ENCODE peak calls at places on chromosomes 3 and 15, in four cellular contexts. One of them, this sample, is unnamed. For H3K4me1, the result is how much of the 10 kb centered on the place peaks cover.

GRCh38 chr3:71713041-71713440 is 12.2 kb downstream of the EIF4E3 start:
- ATAC-seq in upper lobe of left lung: no peak
- ATAC-seq in left lung: peak
- ATAC-seq in heart right ventricle: no peak
- ATAC-seq in this sample: no peak

GRCh38 chr3:66370179-66370578 is 130.6 kb downstream of the LRIG1 start:
- ATAC-seq in left lung: no peak
- ATAC-seq in upper lobe of left lung: no peak
- ATAC-seq in heart right ventricle: peak
- ATAC-seq in this sample: no peak

GRCh38 chr15:58666957-58667356 is 82.5 kb downstream of the ADAM10 start:
- ATAC-seq in upper lobe of left lung: no peak
- ATAC-seq in heart right ventricle: no peak
- ATAC-seq in left lung: no peak
- ATAC-seq in this sample: no peak

GRCh38 chr3:50573566-50574279 is 4.4 kb downstream of the HEMK1 start:
- ATAC-seq in heart right ventricle: no peak
- ATAC-seq in upper lobe of left lung: no peak
- ATAC-seq in left lung: peak
- ATAC-seq in this sample: no peak

GRCh38 chr3:16243706-16244490 is 20.8 kb downstream of the DPH3 start:
- ATAC-seq in heart right ventricle: peak
- ATAC-seq in upper lobe of left lung: no peak
- ATAC-seq in left lung: no peak
- ATAC-seq in this sample: no peak

GRCh38 chr3:179348325-179349013 is 960 bp downstream of the MFN1 start:
- ATAC-seq in upper lobe of left lung: peak
- ATAC-seq in left lung: peak
- ATAC-seq in heart right ventricle: no peak
- ATAC-seq in this sample: no peak

GRCh38 chr3:97009427-97010019 is 195.1 kb downstream of the EPHA6 start:
- ATAC-seq in left lung: no peak
- ATAC-seq in heart right ventricle: no peak
- ATAC-seq in upper lobe of left lung: no peak
- ATAC-seq in this sample: no peak

GRCh38 chr3:128463354-128463753 is 3.3 kb downstream of the DNAJB8 start:
- ATAC-seq in left lung: no peak
- ATAC-seq in upper lobe of left lung: no peak
- ATAC-seq in heart right ventricle: no peak
- ATAC-seq in this sample: no peak

GRCh38 chr3:48966876-48967361 is 23.1 kb upstream of the P4HTM start:
- ATAC-seq in heart right ventricle: no peak
- ATAC-seq in upper lobe of left lung: no peak
- ATAC-seq in left lung: peak
- ATAC-seq in this sample: no peak

GRCh38 chr15:91099616-91100560 is at the start of gene SV2B:
- ATAC-seq in heart right ventricle: peak
- ATAC-seq in left lung: peak
- ATAC-seq in upper lobe of left lung: peak
- ATAC-seq in this sample: peak

GRCh38 chr3:170718848-170719247 is 133.0 kb upstream of the SLC7A14 start:
- ATAC-seq in left lung: no peak
- ATAC-seq in upper lobe of left lung: no peak
- ATAC-seq in heart right ventricle: no peak
- ATAC-seq in this sample: no peak

GRCh38 chr3:188633206-188633605 is 479.2 kb downstream of the LPP start:
- ATAC-seq in heart right ventricle: no peak
- ATAC-seq in left lung: no peak
- ATAC-seq in upper lobe of left lung: no peak
- ATAC-seq in this sample: no peak

GRCh38 chr3:87036671-87037070 is 45.7 kb upstream of the VGLL3 start:
- ATAC-seq in left lung: no peak
- ATAC-seq in heart right ventricle: no peak
- ATAC-seq in upper lobe of left lung: no peak
- ATAC-seq in this sample: no peak

GRCh38 chr3:149216195-149216869 is 5.3 kb downstream of the CP start:
- ATAC-seq in heart right ventricle: no peak
- ATAC-seq in left lung: peak
- ATAC-seq in upper lobe of left lung: peak
- ATAC-seq in this sample: no peak

GRCh38 chr3:108201258-108201657 is 21.0 kb downstream of the IFT57 start:
- ATAC-seq in left lung: no peak
- ATAC-seq in upper lobe of left lung: no peak
- ATAC-seq in heart right ventricle: no peak
- ATAC-seq in this sample: no peak

GRCh38 chr3:4826237-4827100 is 152.8 kb upstream of the BHLHE40 start:
- ATAC-seq in heart right ventricle: peak
- ATAC-seq in left lung: peak
- ATAC-seq in upper lobe of left lung: peak
- ATAC-seq in this sample: peak

GRCh38 chr3:72625616-72626337 is 222.5 kb downstream of the SHQ1 start:
- ATAC-seq in left lung: peak
- ATAC-seq in heart right ventricle: no peak
- ATAC-seq in upper lobe of left lung: no peak
- ATAC-seq in this sample: no peak

GRCh38 chr3:63595221-63595620 is 57.3 kb upstream of the SNTN start:
- ATAC-seq in upper lobe of left lung: no peak
- ATAC-seq in left lung: no peak
- ATAC-seq in heart right ventricle: no peak
- ATAC-seq in this sample: no peak

GRCh38 chr3:52041118-52041847 is 15.1 kb downstream of the DUSP7 start:
- ATAC-seq in upper lobe of left lung: no peak
- ATAC-seq in heart right ventricle: no peak
- ATAC-seq in left lung: no peak
- ATAC-seq in this sample: no peak

GRCh38 chr15:50145451-50145872 is 26.4 kb upstream of the ATP8B4 start:
- ATAC-seq in upper lobe of left lung: peak
- ATAC-seq in left lung: peak
- ATAC-seq in heart right ventricle: peak
- ATAC-seq in this sample: peak

GRCh38 chr3:60798456-60798855 is 452.8 kb downstream of the FHIT start:
- ATAC-seq in heart right ventricle: no peak
- ATAC-seq in left lung: no peak
- ATAC-seq in upper lobe of left lung: no peak
- ATAC-seq in this sample: no peak

GRCh38 chr15:49421991-49422390 is 1.1 kb upstream of the FGF7 start:
- ATAC-seq in heart right ventricle: peak
- ATAC-seq in upper lobe of left lung: peak
- ATAC-seq in left lung: peak
- ATAC-seq in this sample: peak

GRCh38 chr15:57133127-57133968 is 214.9 kb downstream of the TCF12 start:
- ATAC-seq in upper lobe of left lung: no peak
- ATAC-seq in left lung: no peak
- ATAC-seq in heart right ventricle: no peak
- ATAC-seq in this sample: no peak

GRCh38 chr3:125310623-125311076 is 64.5 kb downstream of the ZNF148 start:
- ATAC-seq in heart right ventricle: no peak
- ATAC-seq in upper lobe of left lung: peak
- ATAC-seq in left lung: peak
- ATAC-seq in this sample: no peak

GRCh38 chr3:167864559-167864887 is 129.0 kb downstream of the SERPINI1 start:
- ATAC-seq in heart right ventricle: peak
- ATAC-seq in upper lobe of left lung: no peak
- ATAC-seq in left lung: no peak
- ATAC-seq in this sample: no peak

GRCh38 chr3:115808239-115808638 is 184.9 kb downstream of the GAP43 start:
- ATAC-seq in upper lobe of left lung: no peak
- ATAC-seq in left lung: no peak
- ATAC-seq in heart right ventricle: no peak
- ATAC-seq in this sample: no peak

GRCh38 chr3:115808816-115809215 is 185.5 kb downstream of the GAP43 start:
- ATAC-seq in upper lobe of left lung: no peak
- ATAC-seq in heart right ventricle: no peak
- ATAC-seq in left lung: no peak
- ATAC-seq in this sample: no peak

GRCh38 chr3:115804722-115805121 is 181.4 kb downstream of the GAP43 start:
- ATAC-seq in upper lobe of left lung: peak
- ATAC-seq in left lung: no peak
- ATAC-seq in heart right ventricle: no peak
- ATAC-seq in this sample: peak

GRCh38 chr3:115804200-115804599 is 180.9 kb downstream of the GAP43 start:
- ATAC-seq in heart right ventricle: no peak
- ATAC-seq in left lung: no peak
- ATAC-seq in upper lobe of left lung: no peak
- ATAC-seq in this sample: no peak

DNA sequence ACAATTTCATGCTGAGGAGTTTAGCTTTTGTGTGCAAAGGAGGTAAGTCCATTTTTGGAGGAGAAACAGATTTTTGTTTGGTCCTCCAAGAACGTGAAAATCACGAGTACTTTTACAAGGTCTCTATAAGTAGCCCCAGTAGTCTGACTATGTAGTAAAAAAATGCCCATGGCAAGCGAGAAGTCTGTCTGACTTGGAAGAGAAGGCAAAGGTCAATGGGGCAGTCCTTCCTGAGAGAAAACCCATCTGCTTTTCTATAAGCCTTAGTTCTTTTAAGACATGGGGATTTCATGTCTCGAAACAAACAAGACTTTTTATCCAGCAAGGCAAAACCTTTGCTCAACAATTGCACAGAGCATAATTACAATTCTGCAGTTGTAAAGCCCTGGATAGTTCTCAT is 183.2 kb downstream of the GAP43 start:
- ATAC-seq in heart right ventricle: no peak
- ATAC-seq in left lung: no peak
- ATAC-seq in upper lobe of left lung: no peak
- ATAC-seq in this sample: no peak
- H3K4me1 ChIP-seq in heart right ventricle: under half
- H3K4me1 ChIP-seq in left lung: under half
- H3K4me1 ChIP-seq in upper lobe of left lung: under half
- H3K4me1 ChIP-seq in this sample: under half

GRCh38 chr15:77039217-77039533 is 31.7 kb downstream of the TSPAN3 start:
- ATAC-seq in upper lobe of left lung: no peak
- ATAC-seq in heart right ventricle: no peak
- ATAC-seq in left lung: no peak
- ATAC-seq in this sample: no peak

GRCh38 chr15:77038312-77039216 is 32.3 kb downstream of the TSPAN3 start:
- ATAC-seq in upper lobe of left lung: no peak
- ATAC-seq in left lung: no peak
- ATAC-seq in heart right ventricle: no peak
- ATAC-seq in this sample: no peak

GRCh38 chr15:77035999-77036471 is 34.9 kb downstream of the TSPAN3 start:
- ATAC-seq in upper lobe of left lung: no peak
- ATAC-seq in left lung: peak
- ATAC-seq in heart right ventricle: no peak
- ATAC-seq in this sample: no peak

GRCh38 chr15:77036537-77037474 is 34.1 kb downstream of the TSPAN3 start:
- ATAC-seq in heart right ventricle: no peak
- ATAC-seq in left lung: no peak
- ATAC-seq in upper lobe of left lung: no peak
- ATAC-seq in this sample: no peak

GRCh38 chr15:77037475-77038209 is 33.3 kb downstream of the TSPAN3 start:
- ATAC-seq in left lung: no peak
- ATAC-seq in heart right ventricle: no peak
- ATAC-seq in upper lobe of left lung: no peak
- ATAC-seq in this sample: no peak
- TF ChIP-seq CTCF in left lung: no peak
- TF ChIP-seq CTCF in heart right ventricle: no peak
- TF ChIP-seq CTCF in upper lobe of left lung: no peak
- TF ChIP-seq CTCF in this sample: no peak

GRCh38 chr15:85298941-85299340 is 81.5 kb upstream of the AKAP13 start:
- ATAC-seq in upper lobe of left lung: no peak
- ATAC-seq in left lung: no peak
- ATAC-seq in heart right ventricle: no peak
- ATAC-seq in this sample: no peak

GRCh38 chr15:85297537-85297936 is 82.9 kb upstream of the AKAP13 start:
- ATAC-seq in heart right ventricle: no peak
- ATAC-seq in left lung: no peak
- ATAC-seq in upper lobe of left lung: no peak
- ATAC-seq in this sample: no peak

GRCh38 chr15:85302271-85302670 is 78.1 kb upstream of the AKAP13 start:
- ATAC-seq in upper lobe of left lung: no peak
- ATAC-seq in left lung: no peak
- ATAC-seq in heart right ventricle: no peak
- ATAC-seq in this sample: no peak

GRCh38 chr15:85298366-85298765 is 82.0 kb upstream of the AKAP13 start:
- ATAC-seq in heart right ventricle: no peak
- ATAC-seq in upper lobe of left lung: no peak
- ATAC-seq in left lung: no peak
- ATAC-seq in this sample: no peak

DNA sequence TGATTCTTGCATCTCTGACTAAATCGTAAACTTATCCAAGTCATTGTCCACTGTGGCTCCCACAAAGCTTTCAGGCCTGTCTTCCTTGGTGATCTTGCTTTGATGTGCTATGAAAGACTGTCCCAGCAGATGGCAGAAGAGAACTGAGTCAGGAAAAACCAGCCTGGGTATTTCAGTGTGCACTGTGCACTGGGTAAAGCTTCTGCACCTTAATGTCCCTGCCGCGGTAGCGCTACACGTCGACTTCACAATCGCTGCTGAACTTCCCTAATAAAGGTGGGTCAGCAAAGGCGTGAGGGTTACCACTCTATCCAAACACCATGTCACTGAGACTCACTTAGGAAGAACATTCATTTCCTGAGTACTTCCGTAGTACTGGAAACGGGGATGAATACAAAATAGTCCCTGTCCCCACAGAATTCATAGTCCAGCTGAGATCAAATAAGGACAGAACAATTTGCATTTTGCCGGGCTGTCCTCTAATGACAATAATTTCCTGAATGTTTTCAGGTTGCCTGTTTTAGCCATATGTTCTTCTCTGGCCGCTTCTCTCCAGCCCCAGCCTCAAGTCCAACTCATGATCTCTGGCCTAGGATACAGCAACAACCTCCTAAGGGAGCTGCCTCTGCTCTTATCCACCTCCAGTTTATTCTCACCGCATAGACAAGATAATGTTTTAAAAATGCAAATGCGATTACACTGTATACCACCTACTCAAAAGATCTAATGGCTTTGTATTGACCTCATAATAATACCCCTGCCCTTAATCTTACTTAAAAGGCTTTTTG is 83.6 kb upstream of the AKAP13 start:
- ATAC-seq in left lung: peak
- ATAC-seq in upper lobe of left lung: peak
- ATAC-seq in heart right ventricle: peak
- ATAC-seq in this sample: peak
- H3K4me3 ChIP-seq in left lung: no peak
- H3K4me3 ChIP-seq in upper lobe of left lung: no peak
- H3K4me3 ChIP-seq in heart right ventricle: peak
- H3K4me3 ChIP-seq in this sample: peak

DNA sequence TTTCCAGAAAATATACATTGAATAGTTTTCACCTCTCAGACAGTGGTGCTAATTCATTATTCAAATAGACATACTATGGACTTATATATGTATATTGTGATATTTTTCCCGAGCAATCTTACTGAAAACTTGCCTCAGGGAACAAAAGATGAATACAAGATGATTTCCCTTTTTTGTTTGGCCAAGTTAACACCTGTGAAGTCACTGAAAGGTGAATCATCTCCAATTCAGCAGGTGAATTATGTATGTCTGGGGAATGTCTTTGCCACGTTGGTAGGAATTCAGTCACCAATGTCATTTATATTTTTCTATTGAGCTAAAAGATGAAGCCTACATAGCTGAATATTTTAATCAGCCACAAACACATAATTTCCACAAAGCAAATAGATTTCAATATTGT is 88.2 kb downstream of the GPR156 start:
- ATAC-seq in upper lobe of left lung: no peak
- ATAC-seq in left lung: no peak
- ATAC-seq in heart right ventricle: no peak
- ATAC-seq in this sample: no peak
- H3K4me1 ChIP-seq in upper lobe of left lung: under half
- H3K4me1 ChIP-seq in left lung: under half
- H3K4me1 ChIP-seq in heart right ventricle: under half
- H3K4me1 ChIP-seq in this sample: under half